ENCODE peak calls at places on chromosome 11, in ten cellular contexts. F, E, Z, M, J, V, G, C, N and T are unnamed samples.

GRCh38 chr11:123977731-123978347 is at the start of gene OR10S1:
- DNase-seq in F (no peak), E (no peak), Z (no peak), M (no peak), J (no peak), V (no peak), G (no peak), C (no peak), N (no peak), T (no peak)

GRCh38 chr11:66936326-66936725 is 21.9 kb downstream of the PC start:
- DNase-seq in F (peak; percentile 85), E (no peak), Z (no peak), M (no peak), J (no peak), V (no peak), G (peak; percentile 36), C (no peak), N (peak; percentile 93), T (no peak)

GRCh38 chr11:128963744-128964340 is 21.2 kb upstream of the TP53AIP1 start:
- DNase-seq in F (no peak), E (no peak), Z (no peak), M (no peak), J (no peak), V (no peak), G (no peak), C (no peak), N (peak; percentile 9), T (no peak)

GRCh38 chr11:66326261-66327111 is 9.6 kb upstream of the CD248 start:
- DNase-seq in F (no peak), E (peak; percentile 77), Z (no peak), M (peak; percentile 43), J (no peak), V (no peak), G (peak; percentile 54), C (no peak), N (peak; percentile 37), T (no peak)

GRCh38 chr11:11416502-11416901 is 63.5 kb upstream of the CSNK2A3 start:
- DNase-seq in F (peak; percentile 70), E (no peak), Z (no peak), M (no peak), J (no peak), V (no peak), G (peak; percentile 32), C (no peak), N (peak; percentile 62), T (no peak)

GRCh38 chr11:117875397-117876048 is 935 bp downstream of the FXYD6 start:
- DNase-seq in F (no peak), E (no peak), Z (peak; percentile 42), M (no peak), J (no peak), V (no peak), G (no peak), C (no peak), N (no peak), T (no peak)

GRCh38 chr11:66142370-66143263 is 72.5 kb downstream of the PACS1 start:
- DNase-seq in F (no peak), E (no peak), Z (no peak), M (no peak), J (peak; percentile 70), V (no peak), G (peak; percentile 73), C (no peak), N (no peak), T (no peak)

GRCh38 chr11:16312242-16312641 is 44.1 kb downstream of the SOX6 start:
- DNase-seq in F (no peak), E (no peak), Z (no peak), M (no peak), J (no peak), V (no peak), G (no peak), C (no peak), N (no peak), T (no peak)

DNA sequence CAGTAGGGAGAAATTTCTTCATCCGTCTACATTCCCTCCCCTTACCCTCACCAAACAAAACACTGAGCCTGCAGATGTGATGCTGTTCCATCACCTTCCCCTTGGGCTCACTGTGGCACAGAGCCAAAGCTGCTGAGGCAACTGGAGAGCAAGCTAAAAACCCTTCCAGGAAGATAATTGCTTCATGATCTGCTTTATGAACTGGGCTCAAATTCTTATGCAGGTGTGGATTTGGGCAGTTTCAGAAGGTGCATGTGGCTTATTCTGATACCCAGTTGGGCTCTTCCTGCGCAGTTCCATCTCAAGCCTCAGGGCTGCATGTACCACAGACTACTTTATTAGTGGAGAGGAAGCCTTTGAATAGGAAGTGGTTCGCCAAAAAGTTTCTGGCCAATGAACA is 58.3 kb downstream of the AAMDC start:
- DNase-seq in F (no peak), E (peak; percentile 58), Z (no peak), M (no peak), J (no peak), V (peak; percentile 74), G (no peak), C (no peak), N (peak; percentile 18), T (no peak)
- TF ChIP-seq CTCF in F (no peak), E (no peak), Z (no peak), M (no peak), J (no peak), V (no peak), G (peak; percentile 25), C (no peak), N (no peak), T (no peak)

DNA sequence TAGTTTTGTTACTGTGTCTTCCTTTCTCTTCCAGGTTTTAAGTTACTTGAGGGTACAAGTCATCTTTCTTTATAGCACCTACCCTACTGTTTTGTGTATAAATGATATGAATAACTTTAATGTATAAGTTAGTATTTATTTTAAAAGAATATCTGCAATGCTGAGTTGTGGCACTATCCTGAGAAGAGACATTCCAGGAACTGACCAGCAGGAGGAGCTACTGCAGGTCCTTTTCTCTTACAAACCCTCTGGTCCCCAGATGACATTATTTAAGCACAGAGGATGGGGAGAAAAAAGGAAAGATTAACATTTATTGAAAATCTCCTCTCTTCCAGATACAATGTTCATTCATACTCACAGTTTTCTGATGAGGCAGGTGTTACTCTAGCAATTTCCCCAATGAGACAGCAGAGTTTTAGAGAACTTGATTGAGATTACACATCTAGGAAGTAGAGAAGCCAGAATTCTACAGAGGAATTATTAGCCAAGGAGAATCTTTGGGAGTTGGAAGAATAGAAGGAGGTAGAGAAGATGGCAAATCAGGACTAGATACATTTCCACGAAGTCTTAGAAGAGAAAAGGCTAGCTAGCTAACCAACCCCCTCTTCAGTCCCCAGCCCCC is 541.2 kb upstream of the API5 start:
- DNase-seq in F (no peak), E (no peak), Z (peak; percentile 40), M (no peak), J (no peak), V (no peak), G (no peak), C (no peak), N (no peak), T (no peak)
- TF ChIP-seq CTCF in F (peak; percentile 60), E (peak; percentile 69), Z (peak; percentile 42), M (no peak), J (peak; percentile 26), V (peak; percentile 61), G (peak; percentile 66), C (peak; percentile 73), N (peak; percentile 34), T (peak; percentile 21)

GRCh38 chr11:72010529-72011233 is 12.0 kb downstream of the IL18BP start:
- DNase-seq in F (no peak), E (no peak), Z (no peak), M (no peak), J (no peak), V (no peak), G (no peak), C (no peak), N (no peak), T (no peak)

GRCh38 chr11:72013765-72014711 is 15.3 kb downstream of the IL18BP start:
- DNase-seq in F (peak; percentile 42), E (no peak), Z (no peak), M (no peak), J (no peak), V (no peak), G (no peak), C (no peak), N (peak; percentile 37), T (no peak)

GRCh38 chr11:72012091-72012630 is 13.5 kb downstream of the IL18BP start:
- DNase-seq in F (no peak), E (no peak), Z (no peak), M (no peak), J (no peak), V (no peak), G (no peak), C (no peak), N (no peak), T (no peak)

GRCh38 chr11:72014761-72015320 is 16.1 kb downstream of the IL18BP start:
- DNase-seq in F (no peak), E (no peak), Z (no peak), M (no peak), J (no peak), V (no peak), G (no peak), C (no peak), N (no peak), T (no peak)

DNA sequence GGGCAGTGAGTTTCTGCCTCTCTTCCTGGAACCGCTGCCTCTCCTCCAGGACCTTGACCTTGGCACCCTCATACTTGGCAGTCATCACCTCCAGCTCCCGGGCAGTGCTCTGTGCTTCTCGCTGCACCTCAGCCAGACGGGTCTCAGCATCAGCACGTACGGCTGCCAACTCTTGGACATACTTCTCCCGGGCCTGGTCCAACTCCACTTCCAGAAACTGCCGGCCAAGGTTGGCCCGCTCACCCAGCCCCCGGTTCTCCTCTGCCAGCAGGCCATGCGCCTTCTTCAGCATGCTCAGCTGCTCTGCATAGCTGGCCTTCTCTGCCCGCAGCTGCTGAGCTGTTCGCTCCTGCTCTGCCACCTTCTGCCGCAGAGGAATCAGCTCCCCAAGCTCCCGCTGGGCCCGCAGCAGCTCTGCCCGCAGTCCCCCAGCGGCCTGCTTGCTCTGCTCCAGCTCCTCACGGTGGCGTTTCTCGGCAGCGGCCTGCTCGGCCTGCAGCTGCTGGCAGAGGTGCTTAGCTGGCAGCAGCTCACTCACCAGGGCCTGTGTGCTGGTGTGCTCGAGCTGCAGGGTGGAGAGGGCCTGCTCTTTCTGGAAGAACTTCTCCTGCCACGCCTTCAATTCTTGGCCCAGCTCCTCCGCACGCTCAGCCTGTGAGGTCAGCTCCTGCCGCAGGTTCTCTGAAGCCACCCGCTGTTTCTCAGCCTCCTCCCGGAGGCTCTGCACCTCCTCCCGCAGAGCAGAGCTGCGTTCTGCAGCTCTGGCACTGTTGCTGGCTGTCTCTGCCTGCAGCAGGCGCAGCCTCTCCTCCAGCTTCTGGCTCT is 14.4 kb downstream of the IL18BP start:
- DNase-seq in F (peak; percentile 87), E (peak; percentile 71), Z (no peak), M (no peak), J (no peak), V (no peak), G (no peak), C (no peak), N (peak; percentile 94), T (peak; percentile 75)
- TF ChIP-seq CTCF in F (no peak), E (no peak), Z (no peak), M (no peak), J (no peak), V (peak; percentile 37), G (no peak), C (no peak), N (peak; percentile 8), T (no peak)

DNA sequence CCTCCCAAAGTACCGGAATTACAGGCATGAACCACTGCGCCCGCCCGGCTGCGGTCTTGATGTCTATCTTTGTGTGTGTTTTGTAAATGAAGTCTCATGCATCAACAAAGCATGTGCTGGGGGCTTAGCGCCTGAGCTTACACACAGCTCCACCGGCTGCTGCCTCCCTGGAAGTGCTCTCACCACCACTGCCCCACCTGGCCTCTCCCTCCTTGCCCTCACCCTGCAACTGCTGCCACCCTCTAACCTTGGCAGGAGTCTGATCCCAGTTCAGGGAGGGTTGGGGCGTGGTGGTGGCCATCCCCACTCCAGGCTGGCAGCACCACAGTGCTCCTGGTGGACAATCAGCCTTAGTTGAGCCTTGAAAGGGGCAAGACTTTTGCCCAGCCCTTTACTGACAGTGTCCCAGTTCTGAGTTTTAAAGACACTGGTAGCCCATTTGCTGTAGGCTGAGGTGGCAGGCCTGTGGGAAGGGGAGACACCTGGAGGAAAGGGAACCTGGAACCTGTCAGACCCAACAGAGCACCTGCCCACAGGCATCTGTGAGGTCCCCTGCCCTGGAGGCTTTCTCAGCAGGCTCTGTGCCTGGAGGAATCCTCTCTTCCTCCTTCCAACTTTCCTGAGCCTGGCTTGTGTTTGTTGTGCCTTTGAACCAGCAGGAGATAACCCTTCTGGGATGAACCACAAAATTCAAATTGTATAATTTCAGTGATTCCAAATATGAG is 42.4 kb upstream of the WEE1 start:
- DNase-seq in F (no peak), E (no peak), Z (no peak), M (no peak), J (no peak), V (no peak), G (no peak), C (no peak), N (no peak), T (no peak)
- TF ChIP-seq CTCF in F (no peak), E (no peak), Z (no peak), M (no peak), J (no peak), V (no peak), G (peak; percentile 15), C (no peak), N (no peak), T (no peak)